ENCODE peak calls at places on chromosome 15, in seven cellular contexts. One of them, this sample, is unnamed.

GRCh38 chr15:39130556-39131379 is 450.1 kb upstream of the THBS1 start:
- DNase-seq in astrocyte: no peak
- DNase-seq in cardiac muscle cell: peak
- DNase-seq in SK-N-SH: no peak
- DNase-seq in ascending aorta: no peak
- DNase-seq in tibial nerve: no peak
- DNase-seq in right atrium auricular region: no peak
- DNase-seq in this sample: no peak

GRCh38 chr15:49121901-49122300 is 33.5 kb downstream of the COPS2 start:
- DNase-seq in astrocyte: no peak
- DNase-seq in cardiac muscle cell: no peak
- DNase-seq in SK-N-SH: no peak
- DNase-seq in ascending aorta: no peak
- DNase-seq in tibial nerve: no peak
- DNase-seq in right atrium auricular region: no peak
- DNase-seq in this sample: no peak

GRCh38 chr15:71951134-71951533 is 140.8 kb downstream of the NR2E3 start:
- DNase-seq in astrocyte: peak
- DNase-seq in cardiac muscle cell: peak
- DNase-seq in SK-N-SH: no peak
- DNase-seq in ascending aorta: no peak
- DNase-seq in tibial nerve: no peak
- DNase-seq in right atrium auricular region: no peak
- DNase-seq in this sample: no peak

GRCh38 chr15:67902579-67902979 is 62.7 kb upstream of the RNU6-1 start:
- DNase-seq in astrocyte: no peak
- DNase-seq in cardiac muscle cell: no peak
- DNase-seq in SK-N-SH: no peak
- DNase-seq in ascending aorta: no peak
- DNase-seq in tibial nerve: no peak
- DNase-seq in right atrium auricular region: no peak
- DNase-seq in this sample: no peak

GRCh38 chr15:70576683-70577082 is 186.7 kb downstream of the UACA start:
- DNase-seq in astrocyte: no peak
- DNase-seq in cardiac muscle cell: no peak
- DNase-seq in SK-N-SH: no peak
- DNase-seq in ascending aorta: peak
- DNase-seq in tibial nerve: no peak
- DNase-seq in right atrium auricular region: no peak
- DNase-seq in this sample: no peak

GRCh38 chr15:66233487-66234415 is 19.8 kb downstream of the MEGF11 start:
- DNase-seq in astrocyte: no peak
- DNase-seq in cardiac muscle cell: peak
- DNase-seq in SK-N-SH: no peak
- DNase-seq in ascending aorta: no peak
- DNase-seq in tibial nerve: no peak
- DNase-seq in right atrium auricular region: no peak
- DNase-seq in this sample: no peak

GRCh38 chr15:79562538-79563298 is 130.6 kb downstream of the MINAR1 start:
- DNase-seq in astrocyte: no peak
- DNase-seq in cardiac muscle cell: no peak
- DNase-seq in SK-N-SH: no peak
- DNase-seq in ascending aorta: no peak
- DNase-seq in tibial nerve: no peak
- DNase-seq in right atrium auricular region: no peak
- DNase-seq in this sample: no peak

GRCh38 chr15:69893863-69894262 is 203.9 kb downstream of the TLE3 start:
- DNase-seq in astrocyte: peak
- DNase-seq in cardiac muscle cell: peak
- DNase-seq in SK-N-SH: peak
- DNase-seq in ascending aorta: no peak
- DNase-seq in tibial nerve: peak
- DNase-seq in right atrium auricular region: peak
- DNase-seq in this sample: no peak

GRCh38 chr15:101013769-101014223 is 94.6 kb downstream of the LRRK1 start:
- DNase-seq in astrocyte: no peak
- DNase-seq in cardiac muscle cell: no peak
- DNase-seq in SK-N-SH: no peak
- DNase-seq in ascending aorta: no peak
- DNase-seq in tibial nerve: no peak
- DNase-seq in right atrium auricular region: peak
- DNase-seq in this sample: no peak

GRCh38 chr15:52284164-52284563 is 11.4 kb downstream of the MYO5C start:
- DNase-seq in astrocyte: peak
- DNase-seq in cardiac muscle cell: peak
- DNase-seq in SK-N-SH: no peak
- DNase-seq in ascending aorta: no peak
- DNase-seq in tibial nerve: no peak
- DNase-seq in right atrium auricular region: no peak
- DNase-seq in this sample: no peak

GRCh38 chr15:96273317-96274086 is 57.0 kb upstream of the NR2F2 start:
- DNase-seq in astrocyte: peak
- DNase-seq in cardiac muscle cell: peak
- DNase-seq in SK-N-SH: no peak
- DNase-seq in ascending aorta: no peak
- DNase-seq in tibial nerve: no peak
- DNase-seq in right atrium auricular region: no peak
- DNase-seq in this sample: no peak

GRCh38 chr15:27095809-27096580 is 125.0 kb downstream of the GABRG3 start:
- DNase-seq in astrocyte: peak
- DNase-seq in cardiac muscle cell: peak
- DNase-seq in SK-N-SH: peak
- DNase-seq in ascending aorta: no peak
- DNase-seq in tibial nerve: no peak
- DNase-seq in right atrium auricular region: no peak
- DNase-seq in this sample: no peak

GRCh38 chr15:59762558-59762957 is 73.4 kb upstream of the BNIP2 start:
- DNase-seq in astrocyte: no peak
- DNase-seq in cardiac muscle cell: no peak
- DNase-seq in SK-N-SH: no peak
- DNase-seq in ascending aorta: no peak
- DNase-seq in tibial nerve: no peak
- DNase-seq in right atrium auricular region: no peak
- DNase-seq in this sample: no peak

GRCh38 chr15:76190767-76191538 is 120.3 kb downstream of the ETFA start:
- DNase-seq in astrocyte: peak
- DNase-seq in cardiac muscle cell: peak
- DNase-seq in SK-N-SH: peak
- DNase-seq in ascending aorta: peak
- DNase-seq in tibial nerve: peak
- DNase-seq in right atrium auricular region: peak
- DNase-seq in this sample: peak

GRCh38 chr15:75928680-75929608 is 25.3 kb downstream of the FBXO22 start:
- DNase-seq in astrocyte: no peak
- DNase-seq in cardiac muscle cell: peak
- DNase-seq in SK-N-SH: peak
- DNase-seq in ascending aorta: no peak
- DNase-seq in tibial nerve: no peak
- DNase-seq in right atrium auricular region: no peak
- DNase-seq in this sample: no peak

GRCh38 chr15:29242466-29243242 is 27.0 kb downstream of the NSMCE3 start:
- DNase-seq in astrocyte: no peak
- DNase-seq in cardiac muscle cell: peak
- DNase-seq in SK-N-SH: no peak
- DNase-seq in ascending aorta: no peak
- DNase-seq in tibial nerve: no peak
- DNase-seq in right atrium auricular region: no peak
- DNase-seq in this sample: no peak

GRCh38 chr15:69491051-69491505 is 38.5 kb downstream of the RPLP1 start:
- DNase-seq in astrocyte: peak
- DNase-seq in cardiac muscle cell: peak
- DNase-seq in SK-N-SH: no peak
- DNase-seq in ascending aorta: no peak
- DNase-seq in tibial nerve: peak
- DNase-seq in right atrium auricular region: no peak
- DNase-seq in this sample: no peak

GRCh38 chr15:31023841-31024240 is 32.4 kb upstream of the MTMR10 start:
- DNase-seq in astrocyte: peak
- DNase-seq in cardiac muscle cell: no peak
- DNase-seq in SK-N-SH: no peak
- DNase-seq in ascending aorta: no peak
- DNase-seq in tibial nerve: no peak
- DNase-seq in right atrium auricular region: no peak
- DNase-seq in this sample: no peak

GRCh38 chr15:31080618-31081017 is 20.9 kb downstream of the TRPM1 start:
- DNase-seq in astrocyte: no peak
- DNase-seq in cardiac muscle cell: peak
- DNase-seq in SK-N-SH: peak
- DNase-seq in ascending aorta: no peak
- DNase-seq in tibial nerve: peak
- DNase-seq in right atrium auricular region: peak
- DNase-seq in this sample: peak

GRCh38 chr15:25684521-25685215 is 178.5 kb downstream of the ATP10A start:
- DNase-seq in astrocyte: peak
- DNase-seq in cardiac muscle cell: peak
- DNase-seq in SK-N-SH: no peak
- DNase-seq in ascending aorta: peak
- DNase-seq in tibial nerve: peak
- DNase-seq in right atrium auricular region: peak
- DNase-seq in this sample: no peak

GRCh38 chr15:72163719-72164118 is 33.9 kb downstream of the GRAMD2A start:
- DNase-seq in astrocyte: no peak
- DNase-seq in cardiac muscle cell: no peak
- DNase-seq in SK-N-SH: no peak
- DNase-seq in ascending aorta: no peak
- DNase-seq in tibial nerve: no peak
- DNase-seq in right atrium auricular region: no peak
- DNase-seq in this sample: no peak

DNA sequence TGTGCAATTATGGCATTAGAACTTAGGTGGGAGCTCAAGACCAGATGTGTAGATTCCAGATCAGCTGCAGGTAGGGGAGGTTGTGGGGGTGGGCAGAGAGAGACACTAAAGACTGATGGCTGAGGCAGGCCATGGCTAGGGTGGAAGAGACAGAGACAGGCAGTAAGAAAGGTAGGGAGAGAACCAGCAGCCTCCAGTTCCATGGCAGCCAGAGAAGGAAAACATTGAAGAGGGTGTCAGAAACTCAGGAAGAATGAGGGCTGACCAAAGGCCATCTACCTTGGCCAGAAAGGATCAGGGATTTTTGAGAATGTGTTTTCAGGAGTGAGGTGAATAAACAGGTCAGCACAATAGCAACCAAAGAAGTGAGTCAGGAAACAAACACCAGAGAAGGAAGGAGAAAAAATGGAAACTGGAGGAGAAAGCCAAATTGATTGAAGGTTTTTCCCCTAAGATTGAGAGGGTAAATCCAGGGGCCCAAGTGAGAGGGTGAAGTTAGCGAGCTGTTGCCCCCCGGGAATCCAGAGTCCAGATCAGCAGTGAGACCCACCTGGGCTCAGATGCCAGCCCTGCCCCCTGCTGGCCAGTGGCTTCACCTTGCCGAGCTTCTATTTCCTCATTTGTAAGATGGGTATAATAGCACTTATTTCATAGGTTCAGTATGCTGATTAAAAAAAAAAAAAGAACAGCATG is 41.0 kb downstream of the ABHD2 start:
- DNase-seq in astrocyte: no peak
- DNase-seq in cardiac muscle cell: peak
- DNase-seq in SK-N-SH: peak
- DNase-seq in ascending aorta: no peak
- DNase-seq in tibial nerve: no peak
- DNase-seq in right atrium auricular region: no peak
- DNase-seq in this sample: peak
- H3K27ac ChIP-seq in astrocyte: peak
- H3K27ac ChIP-seq in cardiac muscle cell: no peak
- H3K27ac ChIP-seq in SK-N-SH: no peak
- H3K27ac ChIP-seq in ascending aorta: peak
- H3K27ac ChIP-seq in tibial nerve: no peak
- H3K27ac ChIP-seq in right atrium auricular region: peak
- H3K27ac ChIP-seq in this sample: peak

GRCh38 chr15:85622432-85622831 is 172.3 kb downstream of the KLHL25 start:
- DNase-seq in astrocyte: peak
- DNase-seq in cardiac muscle cell: peak
- DNase-seq in SK-N-SH: no peak
- DNase-seq in ascending aorta: no peak
- DNase-seq in tibial nerve: no peak
- DNase-seq in right atrium auricular region: no peak
- DNase-seq in this sample: no peak

GRCh38 chr15:85618956-85619491 is 175.7 kb downstream of the KLHL25 start:
- DNase-seq in astrocyte: peak
- DNase-seq in cardiac muscle cell: peak
- DNase-seq in SK-N-SH: no peak
- DNase-seq in ascending aorta: peak
- DNase-seq in tibial nerve: peak
- DNase-seq in right atrium auricular region: peak
- DNase-seq in this sample: peak

GRCh38 chr15:85621096-85621495 is 173.6 kb downstream of the KLHL25 start:
- DNase-seq in astrocyte: peak
- DNase-seq in cardiac muscle cell: peak
- DNase-seq in SK-N-SH: no peak
- DNase-seq in ascending aorta: no peak
- DNase-seq in tibial nerve: no peak
- DNase-seq in right atrium auricular region: no peak
- DNase-seq in this sample: no peak

GRCh38 chr15:85623648-85624047 is 171.1 kb downstream of the KLHL25 start:
- DNase-seq in astrocyte: peak
- DNase-seq in cardiac muscle cell: peak
- DNase-seq in SK-N-SH: no peak
- DNase-seq in ascending aorta: no peak
- DNase-seq in tibial nerve: no peak
- DNase-seq in right atrium auricular region: no peak
- DNase-seq in this sample: no peak

GRCh38 chr15:85620321-85621044 is 174.2 kb downstream of the KLHL25 start:
- DNase-seq in astrocyte: peak
- DNase-seq in cardiac muscle cell: peak
- DNase-seq in SK-N-SH: no peak
- DNase-seq in ascending aorta: peak
- DNase-seq in tibial nerve: peak
- DNase-seq in right atrium auricular region: no peak
- DNase-seq in this sample: no peak
- H3K4me3 ChIP-seq in astrocyte: peak
- H3K4me3 ChIP-seq in cardiac muscle cell: no peak
- H3K4me3 ChIP-seq in SK-N-SH: peak
- H3K4me3 ChIP-seq in ascending aorta: peak
- H3K4me3 ChIP-seq in tibial nerve: peak
- H3K4me3 ChIP-seq in right atrium auricular region: peak
- H3K4me3 ChIP-seq in this sample: peak

DNA sequence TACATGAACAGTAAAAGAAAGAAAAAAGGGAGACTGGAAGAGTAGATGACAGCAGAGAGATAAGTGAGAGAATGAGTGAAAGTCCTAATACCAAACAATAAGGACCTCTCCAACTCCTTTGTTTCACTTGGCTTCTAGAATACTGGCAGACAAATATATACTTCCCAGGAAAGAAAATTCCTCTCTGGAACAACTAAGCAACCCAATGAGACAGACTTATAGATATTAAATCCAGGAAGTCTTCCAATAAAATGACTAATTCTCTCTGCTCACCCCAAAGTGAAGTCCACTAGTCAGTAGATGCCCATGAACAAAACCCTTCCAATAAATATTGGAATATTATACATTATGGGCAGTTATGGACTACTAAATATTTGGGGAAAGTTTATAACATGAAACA is 114.2 kb downstream of the NEDD4 start:
- DNase-seq in astrocyte: peak
- DNase-seq in cardiac muscle cell: peak
- DNase-seq in SK-N-SH: no peak
- DNase-seq in ascending aorta: no peak
- DNase-seq in tibial nerve: no peak
- DNase-seq in right atrium auricular region: no peak
- DNase-seq in this sample: no peak
- TF ChIP-seq CTCF in astrocyte: no peak
- TF ChIP-seq CTCF in cardiac muscle cell: no peak
- TF ChIP-seq CTCF in SK-N-SH: no peak
- TF ChIP-seq CTCF in ascending aorta: no peak
- TF ChIP-seq CTCF in tibial nerve: no peak
- TF ChIP-seq CTCF in right atrium auricular region: no peak
- TF ChIP-seq CTCF in this sample: no peak

GRCh38 chr15:85523530-85523929 is 143.1 kb downstream of the AKAP13 start:
- DNase-seq in astrocyte: no peak
- DNase-seq in cardiac muscle cell: no peak
- DNase-seq in SK-N-SH: no peak
- DNase-seq in ascending aorta: no peak
- DNase-seq in tibial nerve: no peak
- DNase-seq in right atrium auricular region: no peak
- DNase-seq in this sample: no peak
- H3K27ac ChIP-seq in astrocyte: no peak
- H3K27ac ChIP-seq in cardiac muscle cell: no peak
- H3K27ac ChIP-seq in SK-N-SH: no peak
- H3K27ac ChIP-seq in ascending aorta: no peak
- H3K27ac ChIP-seq in tibial nerve: no peak
- H3K27ac ChIP-seq in right atrium auricular region: no peak
- H3K27ac ChIP-seq in this sample: no peak